ENCODE peak calls at places on chromosome 19, in six cellular contexts. O is effector memory CD4-positive, alpha-beta T cell; D is IMR-90; S is transverse colon; E is K562; R is trophoblast cell. Z is an unnamed sample. For H3K4me1, the result is how much of the 10 kb centered on the place peaks cover.

GRCh38 chr19:2227415-2228156 is 8.5 kb downstream of the PLEKHJ1 start:
- DNase-seq in O (no peak), D (no peak), S (peak), E (no peak), R (no peak), Z (no peak)

GRCh38 chr19:30908262-30908771 is 440.9 kb downstream of the TSHZ3 start:
- DNase-seq in O (no peak), D (no peak), S (no peak), E (peak), R (no peak), Z (no peak)

GRCh38 chr19:36837525-36837901 is 674 bp downstream of the ZNF790 start:
- DNase-seq in O (no peak), D (no peak), S (no peak), E (no peak), R (peak), Z (no peak)

GRCh38 chr19:8311461-8312260 is 3.5 kb upstream of the CD320 start:
- DNase-seq in O (no peak), D (no peak), S (peak), E (peak), R (no peak), Z (no peak)

GRCh38 chr19:39997595-39998216 is 846 bp downstream of the ZNF546 start:
- DNase-seq in O (no peak), D (peak), S (no peak), E (no peak), R (peak), Z (no peak)

GRCh38 chr19:1172353-1173159 is 1.5 kb downstream of the SBNO2 start:
- DNase-seq in O (no peak), D (peak), S (peak), E (no peak), R (peak), Z (no peak)

GRCh38 chr19:55373318-55373992 is 3.2 kb upstream of the TMEM190 start:
- DNase-seq in O (no peak), D (no peak), S (no peak), E (no peak), R (no peak), Z (no peak)

GRCh38 chr19:47363758-47364529 is 14.8 kb downstream of the DHX34 start:
- DNase-seq in O (no peak), D (peak), S (no peak), E (no peak), R (peak), Z (no peak)

GRCh38 chr19:45999653-46000121 is 4.4 kb downstream of the CCDC61 start:
- DNase-seq in O (no peak), D (peak), S (no peak), E (peak), R (peak), Z (no peak)

GRCh38 chr19:29665826-29666633 is 769 bp downstream of the PLEKHF1 start:
- DNase-seq in O (no peak), D (peak), S (peak), E (no peak), R (peak), Z (no peak)

GRCh38 chr19:40691421-40692211 is 1.2 kb upstream of the NUMBL start:
- DNase-seq in O (no peak), D (no peak), S (no peak), E (no peak), R (no peak), Z (no peak)

GRCh38 chr19:7342143-7342542 is 6.6 kb upstream of the ARHGEF18 start:
- DNase-seq in O (no peak), D (no peak), S (no peak), E (no peak), R (no peak), Z (no peak)

GRCh38 chr19:13010992-13011652 is 15.8 kb downstream of the NFIX start:
- DNase-seq in O (no peak), D (no peak), S (no peak), E (peak), R (no peak), Z (no peak)
- H3K4me3 ChIP-seq in O (no peak), D (no peak), S (no peak), E (no peak), R (no peak), Z (no peak)

DNA sequence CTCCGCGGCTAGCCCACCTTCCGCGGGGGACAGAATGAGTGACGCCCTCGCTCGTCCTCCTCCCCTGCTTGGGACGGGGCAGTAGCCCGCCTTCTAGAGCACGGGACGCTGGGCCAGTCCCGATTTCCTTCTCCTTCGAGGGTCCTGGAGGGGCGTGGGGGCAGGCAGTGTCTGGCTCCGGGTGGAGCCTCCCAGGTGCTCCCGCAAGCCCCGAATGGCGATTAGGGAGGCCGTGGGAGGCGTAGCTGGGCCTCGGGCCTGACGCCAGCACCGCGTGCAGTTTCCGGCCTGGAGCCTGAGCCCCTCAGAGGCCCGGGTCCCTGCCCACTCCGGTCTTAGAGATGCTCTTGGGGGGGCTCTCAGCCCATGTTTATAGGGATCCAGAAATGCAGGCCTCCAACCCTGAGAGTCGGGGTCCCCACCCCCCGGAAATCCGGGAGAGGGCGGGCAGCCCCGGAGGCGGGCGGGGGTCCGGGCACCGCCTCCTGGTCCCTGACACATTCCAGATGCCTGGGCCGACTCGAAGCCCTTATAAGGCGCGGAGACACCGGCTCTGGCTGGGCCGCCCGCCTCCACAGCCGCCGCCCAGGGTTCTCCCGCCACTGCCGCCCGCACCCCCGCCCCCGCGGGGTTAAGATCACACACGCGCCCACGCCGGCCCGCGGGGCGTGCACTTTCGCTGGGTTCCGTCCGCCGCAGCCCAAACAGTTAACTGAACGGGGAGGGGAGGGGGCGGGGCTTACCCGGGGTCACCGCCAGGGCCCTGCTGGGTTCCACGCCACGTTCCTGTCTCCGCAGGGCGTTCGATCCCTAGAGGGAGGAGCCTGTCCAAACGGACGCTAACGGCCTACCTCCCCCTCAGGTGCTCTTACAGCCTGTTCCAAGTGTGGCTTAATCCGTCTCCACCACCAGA is 1.5 kb downstream of the MYADM start:
- DNase-seq in O (peak), D (peak), S (peak), E (peak), R (peak), Z (no peak)
- H3K27ac ChIP-seq in O (peak), D (peak), S (peak), E (peak), R (peak), Z (peak)

GRCh38 chr19:38731654-38732301 is 12.5 kb downstream of the CAPN12 start:
- DNase-seq in O (no peak), D (no peak), S (peak), E (no peak), R (peak), Z (no peak)
- H3K4me1 ChIP-seq in O (under half), D (under half), S (under half), E (half or more), R (under half), Z (half or more)

GRCh38 chr19:12825259-12826131 is 8.9 kb downstream of the RTBDN start:
- DNase-seq in O (no peak), D (no peak), S (no peak), E (peak), R (peak), Z (no peak)
- H3K4me3 ChIP-seq in O (no peak), D (no peak), S (no peak), E (peak), R (no peak), Z (no peak)

DNA sequence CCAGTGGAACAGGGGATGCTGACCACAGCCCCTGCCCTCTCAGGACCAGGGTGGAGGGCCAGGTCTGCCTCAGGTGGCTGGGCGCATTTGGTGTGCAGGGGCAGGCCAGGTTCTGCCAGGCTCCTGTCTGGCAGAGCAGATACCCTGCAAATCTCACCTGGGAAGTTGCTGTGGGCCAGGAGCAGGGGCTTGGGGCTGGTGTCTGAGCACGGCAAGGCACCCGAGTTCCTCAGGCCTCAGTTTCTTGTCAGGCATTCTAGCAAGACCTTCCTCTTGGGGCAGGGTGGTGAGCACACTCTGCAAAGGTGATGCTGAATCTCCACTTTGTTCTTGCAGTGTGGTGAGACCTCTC is 1.1 kb downstream of the CRTC1 start:
- DNase-seq in O (no peak), D (no peak), S (no peak), E (no peak), R (no peak), Z (no peak)
- H3K27ac ChIP-seq in O (no peak), D (no peak), S (no peak), E (no peak), R (no peak), Z (no peak)

DNA sequence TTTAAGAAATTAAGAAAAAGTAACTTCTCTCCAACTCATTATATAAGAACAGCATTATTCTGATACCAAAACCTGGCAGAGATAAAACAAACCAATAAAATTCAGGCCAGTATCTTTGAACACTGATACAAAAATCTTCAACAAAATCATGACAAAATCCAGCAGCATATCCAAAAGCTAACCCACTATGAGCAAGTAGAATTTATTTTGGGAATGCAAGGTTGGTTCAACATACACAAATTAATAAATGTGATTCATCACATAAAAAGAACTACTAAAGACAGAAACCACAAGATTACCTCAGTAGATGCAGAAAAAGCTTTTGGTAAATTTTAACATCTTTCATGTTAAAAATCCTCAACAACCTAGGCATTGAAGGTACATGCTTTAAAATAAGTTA is 12.3 kb downstream of the ZNF91 start:
- DNase-seq in O (no peak), D (no peak), S (no peak), E (no peak), R (no peak), Z (no peak)
- H3K4me1 ChIP-seq in O (under half), D (under half), S (under half), E (under half), R (under half), Z (under half)

DNA sequence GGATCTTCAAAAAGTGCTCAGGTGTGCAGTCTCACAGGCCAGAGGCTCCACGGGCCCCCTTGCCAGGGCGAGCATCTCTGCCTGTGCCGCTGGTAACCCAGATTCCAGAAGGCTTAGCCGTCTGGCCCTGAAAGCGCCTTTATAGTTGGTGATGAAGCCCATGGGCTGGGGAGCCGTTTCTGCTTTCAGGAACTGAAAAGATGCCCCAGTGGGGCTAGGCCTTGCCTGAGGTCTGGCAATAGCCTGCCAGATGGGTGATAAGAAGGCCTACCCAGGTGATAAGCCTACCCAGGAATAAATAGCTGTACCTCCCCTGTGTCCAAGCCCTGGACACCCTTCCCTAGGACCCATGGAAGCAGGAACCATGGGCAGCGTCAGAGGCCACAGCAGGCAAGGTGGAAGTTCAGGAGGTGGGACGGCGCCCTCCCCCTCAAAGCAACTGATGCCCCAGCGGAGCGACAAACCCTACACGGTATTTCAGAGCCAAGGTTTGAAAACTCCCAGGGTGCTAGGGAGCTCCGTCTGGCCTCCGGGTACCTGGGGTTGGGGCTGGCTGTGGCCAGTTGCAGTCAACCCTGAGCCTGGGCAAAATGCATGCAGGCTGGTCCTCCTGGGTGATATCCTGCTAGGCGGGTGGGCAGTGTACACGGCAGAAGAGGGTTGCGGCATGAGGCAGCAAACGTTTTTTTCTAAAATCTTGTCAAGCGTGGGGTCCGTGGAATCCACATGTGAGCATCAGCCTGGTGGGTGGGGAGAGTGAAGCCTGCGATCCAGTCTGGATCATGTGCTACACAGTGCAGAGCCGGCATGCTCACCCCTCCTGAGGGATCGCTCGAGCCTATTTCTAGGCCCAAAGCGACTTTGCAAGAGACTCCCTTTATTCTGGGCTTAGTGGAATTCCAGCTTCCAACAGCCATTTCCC is 45.3 kb downstream of the ACTN4 start:
- DNase-seq in O (no peak), D (no peak), S (no peak), E (no peak), R (no peak), Z (no peak)
- H3K4me3 ChIP-seq in O (peak), D (no peak), S (no peak), E (no peak), R (no peak), Z (no peak)

GRCh38 chr19:52197964-52198363 is 8.1 kb downstream of the PPP2R1A start:
- DNase-seq in O (no peak), D (no peak), S (no peak), E (no peak), R (no peak), Z (no peak)

GRCh38 chr19:52198678-52199077 is 8.8 kb downstream of the PPP2R1A start:
- DNase-seq in O (no peak), D (no peak), S (no peak), E (no peak), R (no peak), Z (no peak)

GRCh38 chr19:52196256-52196967 is 6.6 kb downstream of the PPP2R1A start:
- DNase-seq in O (no peak), D (peak), S (no peak), E (no peak), R (no peak), Z (no peak)

DNA sequence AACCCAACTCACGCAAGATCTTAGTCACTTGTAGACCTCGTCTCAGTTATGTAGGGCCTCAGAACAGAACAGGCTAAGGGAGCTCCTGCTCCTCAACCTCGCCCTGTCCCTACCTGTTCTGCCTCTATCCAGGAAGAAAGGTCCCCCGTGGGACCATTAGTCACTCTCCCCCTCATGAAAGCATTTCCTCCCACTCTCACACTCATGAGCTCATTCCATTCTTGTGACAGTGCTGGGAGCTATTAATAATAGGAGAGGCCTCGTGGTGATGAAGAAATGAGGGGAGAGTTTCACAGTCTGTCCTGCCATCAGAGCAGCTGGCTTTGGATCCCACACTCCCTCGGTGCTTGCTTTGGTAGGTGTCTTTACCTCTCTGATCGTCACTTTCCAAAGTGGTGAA is 10.2 kb downstream of the PPP2R1A start:
- DNase-seq in O (no peak), D (peak), S (no peak), E (no peak), R (peak), Z (no peak)
- H3K27ac ChIP-seq in O (no peak), D (peak), S (peak), E (no peak), R (no peak), Z (peak)

DNA sequence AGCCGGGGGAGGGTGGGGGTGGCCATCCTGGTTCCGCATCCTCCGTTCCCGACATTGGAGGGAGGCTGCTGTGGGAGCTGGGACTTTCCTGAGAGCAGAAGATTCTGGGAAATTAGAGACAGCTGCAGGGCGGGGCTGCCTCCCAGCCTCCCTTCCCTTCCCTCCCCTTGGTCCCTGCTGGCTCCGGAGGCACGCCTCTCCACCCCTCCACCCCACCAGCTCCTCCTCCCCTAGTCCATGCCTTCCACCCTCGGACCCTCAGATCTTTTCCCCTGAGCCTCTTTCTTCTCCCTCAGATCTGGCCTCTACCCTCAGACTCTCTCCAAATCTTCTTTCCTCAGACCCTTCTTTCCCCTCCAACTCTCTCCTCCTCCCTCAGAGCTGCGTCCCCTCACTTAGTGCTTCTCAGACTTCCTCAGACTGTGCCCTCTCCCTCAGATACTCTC is 3.1 kb upstream of the BCL3 start:
- DNase-seq in O (no peak), D (peak), S (peak), E (no peak), R (peak), Z (no peak)
- H3K4me1 ChIP-seq in O (under half), D (under half), S (half or more), E (under half), R (under half), Z (half or more)

DNA sequence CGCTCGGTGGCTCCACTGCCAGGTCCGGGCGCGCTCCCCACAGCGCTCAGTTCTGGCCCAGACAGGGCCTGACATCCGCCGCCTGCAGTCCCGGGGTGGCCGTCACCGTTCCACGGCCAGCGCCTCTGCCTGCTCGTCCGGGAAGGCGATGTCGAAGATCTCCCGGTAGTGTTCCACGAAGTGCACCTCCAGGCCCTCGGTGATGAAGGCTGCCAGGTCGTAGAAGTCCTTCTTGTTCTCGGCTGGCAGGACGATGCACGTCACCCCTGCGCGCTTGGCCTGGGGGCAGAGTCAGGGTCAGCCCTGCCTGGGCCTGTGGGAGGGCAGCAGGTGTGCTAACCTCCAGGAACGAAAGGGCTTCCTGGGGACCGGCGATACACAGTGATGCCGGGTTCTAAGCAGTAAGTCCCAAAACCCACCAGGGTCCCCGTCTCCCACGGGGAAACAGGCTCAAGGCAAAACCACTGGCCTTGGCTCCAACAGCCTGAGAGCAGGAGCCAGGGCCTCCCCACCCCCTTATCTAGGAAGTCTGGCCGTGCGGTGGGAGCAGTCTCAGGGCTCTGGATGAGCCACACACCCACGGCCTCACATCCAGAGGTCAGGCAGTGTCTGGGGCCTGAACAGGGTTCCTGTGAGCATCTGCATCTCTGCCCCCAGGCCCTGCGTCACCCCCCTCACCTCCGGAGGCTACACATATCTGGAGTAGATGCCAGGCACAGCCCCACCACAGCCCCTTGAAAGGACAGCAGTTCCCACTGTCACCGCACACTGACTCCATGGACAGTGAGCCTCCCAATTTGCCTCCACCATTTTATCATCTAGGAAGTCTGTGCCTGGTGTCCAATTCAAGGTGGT is 2.1 kb downstream of the RPL36 start:
- DNase-seq in O (no peak), D (peak), S (no peak), E (no peak), R (no peak), Z (no peak)
- H3K4me3 ChIP-seq in O (no peak), D (no peak), S (no peak), E (peak), R (peak), Z (peak)